ENCODE peak calls at places on chromosomes 11 and 22, in ten cellular contexts. M, C, D, Y, U, A, Z, S, I and L are unnamed samples.

GRCh38 chr11:19924321-19925115 is 211.9 kb downstream of the NAV2 start:
- DNase-seq in C (no peak), D (no peak), Y (no peak), A (no peak), S (no peak), I (no peak), U (no peak), M (no peak), Z (no peak), L (no peak)

GRCh38 chr11:67530282-67530592 is 7.0 kb upstream of the CABP2 start:
- DNase-seq in I (no peak), Z (no peak), U (no peak), Y (no peak), A (no peak), S (no peak), M (no peak), C (no peak), D (no peak), L (peak; percentile 46)

GRCh38 chr11:65182258-65183170 is 786 bp downstream of the CAPN1 start:
- DNase-seq in U (no peak), M (peak; percentile 88), S (no peak), Z (peak; percentile 80), D (peak; percentile 39), I (peak; percentile 82), Y (peak; percentile 26), A (no peak), C (peak; percentile 46), L (peak; percentile 89)

GRCh38 chr22:19341500-19341899 is 50.0 kb upstream of the CLTCL1 start:
- DNase-seq in D (no peak), C (no peak), Y (no peak), Z (no peak), U (no peak), A (no peak), M (no peak), S (no peak), I (no peak), L (no peak)

GRCh38 chr22:34960005-34960404 is 106.0 kb upstream of the ISX start:
- DNase-seq in Z (no peak), M (no peak), Y (no peak), S (no peak), U (no peak), A (no peak), I (no peak), C (peak; percentile 11), D (no peak), L (no peak)

GRCh38 chr22:39650996-39651782 is 80.6 kb downstream of the CACNA1I start:
- DNase-seq in I (no peak), S (no peak), M (no peak), A (no peak), Z (no peak), U (no peak), C (no peak), D (no peak), Y (no peak), L (peak; percentile 76)

GRCh38 chr11:128716661-128717210 is 22.9 kb downstream of the FLI1 start:
- DNase-seq in D (no peak), Y (no peak), A (peak; percentile 62), Z (no peak), M (no peak), S (no peak), U (peak; percentile 64), I (peak; percentile 82), C (no peak), L (no peak)

GRCh38 chr22:42072606-42073330 is 1.3 kb upstream of the PHETA2 start:
- DNase-seq in Y (no peak), I (peak; percentile 71), U (no peak), D (no peak), M (no peak), S (no peak), Z (no peak), A (no peak), C (no peak), L (no peak)

GRCh38 chr11:75583710-75584658 is 21.9 kb downstream of the SERPINH1 start:
- DNase-seq in D (peak; percentile 78), M (peak; percentile 82), U (no peak), C (peak; percentile 39), I (peak; percentile 82), Z (peak; percentile 85), A (peak; percentile 61), S (peak; percentile 53), Y (peak; percentile 66), L (peak; percentile 92)

GRCh38 chr11:99281331-99281730 is 260.6 kb downstream of the CNTN5 start:
- DNase-seq in A (no peak), C (no peak), U (no peak), I (no peak), S (no peak), Y (no peak), Z (no peak), M (no peak), D (no peak), L (no peak)

GRCh38 chr11:65661599-65662246 is 993 bp downstream of the RELA start:
- DNase-seq in C (no peak), Z (no peak), S (no peak), Y (no peak), M (no peak), A (no peak), I (peak; percentile 84), D (no peak), U (no peak), L (no peak)

GRCh38 chr11:65435981-65436411 is 13.4 kb downstream of the NEAT1 start:
- DNase-seq in U (no peak), D (no peak), M (no peak), A (no peak), Z (peak; percentile 70), Y (no peak), S (no peak), C (peak; percentile 36), I (peak; percentile 68), L (no peak)

GRCh38 chr11:69891421-69892236 is 72.4 kb upstream of the FGF3 start:
- DNase-seq in C (no peak), U (no peak), M (no peak), S (no peak), D (no peak), A (peak; percentile 51), Z (no peak), I (no peak), Y (no peak), L (no peak)

DNA sequence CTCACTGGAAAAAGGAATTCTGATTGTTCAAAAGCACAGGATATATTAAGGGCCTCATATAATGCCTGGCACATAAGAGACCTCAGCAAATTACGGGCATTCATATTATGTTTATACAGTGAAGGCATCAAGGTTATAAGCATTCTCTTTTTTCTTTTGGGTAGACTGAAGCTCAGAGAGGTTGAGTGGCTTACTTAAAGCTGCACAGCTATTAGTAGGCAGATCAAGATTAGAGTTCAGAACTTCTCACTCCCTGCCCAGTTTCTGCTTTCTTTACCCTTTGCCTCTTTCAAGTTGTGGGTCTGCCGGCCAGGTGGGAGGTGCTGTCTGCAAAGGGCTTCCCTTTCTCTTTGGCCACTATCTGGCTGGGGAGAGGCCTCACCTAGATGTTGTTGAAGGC is 18.0 kb downstream of the CSF2RB start:
- DNase-seq in I (no peak), A (no peak), S (no peak), C (no peak), U (no peak), Y (no peak), M (no peak), Z (no peak), D (no peak), L (no peak)
- H3K27me3 ChIP-seq in I (no peaks in the 10 kb centered on the region), A (peaks cover 59% of the 10 kb centered on the region), S (peaks cover 6% of the 10 kb centered on the region), C (no peaks in the 10 kb centered on the region), U (no peaks in the 10 kb centered on the region), Y (peaks cover 4% of the 10 kb centered on the region), M (no peaks in the 10 kb centered on the region), Z (no peaks in the 10 kb centered on the region), D (no peaks in the 10 kb centered on the region), L (no peaks in the 10 kb centered on the region)

DNA sequence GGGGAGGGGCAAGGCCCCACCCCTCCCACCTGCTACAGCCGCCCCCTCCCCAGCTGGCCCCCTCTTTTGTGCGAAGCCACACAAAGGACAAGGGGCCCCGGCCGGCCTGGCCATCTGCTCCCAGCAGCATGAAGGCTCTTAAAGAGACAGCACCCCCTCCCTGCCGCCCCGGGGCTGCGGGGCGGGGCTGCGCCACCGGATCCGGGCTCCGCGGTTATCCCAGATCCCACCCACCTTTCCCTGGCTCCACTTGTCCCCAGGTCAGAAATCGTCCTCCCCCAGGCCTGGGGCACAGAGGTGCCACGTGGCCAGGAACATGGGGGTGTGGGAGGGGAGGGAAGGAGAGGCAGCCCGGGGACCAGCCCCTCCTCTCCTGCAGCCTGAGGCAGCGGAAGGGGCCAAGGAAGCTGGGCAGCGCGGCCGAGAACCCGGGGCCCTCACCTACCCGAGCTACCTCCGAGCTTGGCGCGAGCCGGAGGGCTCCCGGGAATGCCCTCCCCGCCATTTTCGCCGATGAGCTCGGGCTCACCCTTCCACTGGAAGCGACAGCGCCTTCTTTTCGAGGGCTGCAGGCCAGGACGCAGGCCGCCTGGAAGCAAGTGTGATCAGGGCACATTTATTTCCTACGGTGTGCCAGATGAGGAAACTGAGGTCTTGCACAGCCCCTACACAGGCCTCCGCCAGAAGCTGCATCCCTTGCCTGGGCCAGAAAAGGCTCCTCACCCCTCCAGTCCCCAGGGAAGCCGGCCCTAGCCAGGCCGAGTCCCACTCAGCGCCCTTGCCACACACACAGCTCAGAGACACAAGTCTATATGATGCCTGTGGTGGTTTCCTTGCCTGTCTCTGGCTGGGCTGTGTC is 2.5 kb upstream of the RCOR2 start:
- DNase-seq in C (no peak), A (no peak), D (peak; percentile 68), M (peak; percentile 96), I (no peak), U (no peak), S (peak; percentile 71), Z (no peak), Y (no peak), L (peak; percentile 94)
- H3K27me3 ChIP-seq in C (no peaks in the 10 kb centered on the region), A (peaks cover 12% of the 10 kb centered on the region), D (no peaks in the 10 kb centered on the region), M (no peaks in the 10 kb centered on the region), I (no peaks in the 10 kb centered on the region), U (no peaks in the 10 kb centered on the region), S (no peaks in the 10 kb centered on the region), Z (no peaks in the 10 kb centered on the region), Y (no peaks in the 10 kb centered on the region), L (peaks cover 2% of the 10 kb centered on the region)

DNA sequence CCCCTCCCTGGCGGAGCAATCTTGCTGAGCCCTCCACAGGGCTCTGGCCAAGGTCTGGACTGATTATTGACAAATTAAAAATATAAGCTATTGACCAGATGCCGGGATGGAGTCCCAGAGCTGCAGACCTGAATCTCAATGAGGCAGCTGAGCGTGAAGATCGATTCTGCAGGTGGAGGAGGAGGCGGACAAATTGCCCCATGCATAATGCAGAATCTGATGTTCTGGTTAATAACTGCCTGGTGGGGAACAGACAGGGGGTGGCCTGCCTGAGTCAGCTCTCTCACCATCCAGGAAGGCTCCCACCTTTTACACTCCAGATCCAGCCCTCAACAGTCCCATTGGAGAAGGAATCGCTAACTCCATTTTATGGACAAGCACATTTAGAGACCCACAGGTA is 422.8 kb downstream of the MIAT start:
- DNase-seq in Y (no peak), D (no peak), U (no peak), C (no peak), M (no peak), S (no peak), Z (no peak), A (no peak), I (no peak), L (no peak)
- H3K27me3 ChIP-seq in Y (peaks cover 26% of the 10 kb centered on the region), D (no peaks in the 10 kb centered on the region), U (no peaks in the 10 kb centered on the region), C (peaks cover 2% of the 10 kb centered on the region), M (no peaks in the 10 kb centered on the region), S (no peaks in the 10 kb centered on the region), Z (peaks cover 23% of the 10 kb centered on the region), A (peaks cover 29% of the 10 kb centered on the region), I (no peaks in the 10 kb centered on the region), L (no peaks in the 10 kb centered on the region)

DNA sequence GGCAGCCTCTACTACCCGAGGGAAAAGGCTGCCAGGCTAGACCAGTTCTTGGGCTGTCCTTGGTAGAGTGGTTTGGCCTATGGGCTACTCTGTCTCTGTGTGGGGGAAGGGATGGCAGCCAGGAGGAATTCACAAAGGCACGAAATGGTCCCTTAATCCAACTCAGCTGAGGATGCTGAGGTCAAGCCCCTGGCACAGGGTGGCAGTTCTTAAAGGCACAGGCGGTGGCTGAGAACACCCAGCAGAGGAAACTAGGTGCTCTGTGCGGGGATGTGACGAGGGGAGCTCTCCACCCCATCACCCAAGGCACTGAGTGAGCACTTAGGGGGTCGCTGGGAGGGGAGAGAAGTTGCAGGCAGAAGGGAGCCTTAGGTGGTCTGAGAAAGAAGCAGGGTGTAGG is at the start of gene MFRP:
- DNase-seq in C (no peak), U (no peak), A (no peak), I (peak; percentile 38), D (no peak), M (no peak), Y (no peak), Z (no peak), S (no peak), L (no peak)
- H3K27me3 ChIP-seq in C (no peaks in the 10 kb centered on the region), U (peaks cover 15% of the 10 kb centered on the region), A (peaks cover 36% of the 10 kb centered on the region), I (peaks cover 3% of the 10 kb centered on the region), D (no peaks in the 10 kb centered on the region), M (no peaks in the 10 kb centered on the region), Y (no peaks in the 10 kb centered on the region), Z (peaks cover 10% of the 10 kb centered on the region), S (no peaks in the 10 kb centered on the region), L (peaks cover 10% of the 10 kb centered on the region)